ENCODE peak calls at places on chromosomes 6 and 20, in ten cellular contexts. Q is cardiac muscle cell, T is mesothelial cell of epicardium, C is EL, F is AG04449, U is psoas muscle, J is NCI-H1930, P is AG08395, Z is heart left ventricle, G is tibial artery. V is an unnamed sample.

GRCh38 chr6:41706876-41707564 is 28.4 kb downstream of the TFEB start:
- DNase-seq in Q (no peak), T (no peak), C (peak), F (no peak), U (peak), J (no peak), P (peak), Z (peak), G (peak), V (no peak)

GRCh38 chr6:98877250-98877649 is 42.9 kb downstream of the POU3F2 start:
- DNase-seq in Q (no peak), T (no peak), C (no peak), F (no peak), U (no peak), J (no peak), P (no peak), Z (no peak), G (no peak), V (no peak)

GRCh38 chr6:50707652-50708325 is 5.5 kb upstream of the TFAP2D start:
- DNase-seq in Q (no peak), T (no peak), C (no peak), F (no peak), U (no peak), J (no peak), P (no peak), Z (no peak), G (no peak), V (no peak)

GRCh38 chr6:92270365-92270764 is 1149.0 kb downstream of the EPHA7 start:
- DNase-seq in Q (no peak), T (no peak), C (no peak), F (no peak), U (no peak), J (no peak), P (no peak), Z (no peak), G (no peak), V (no peak)

GRCh38 chr6:42224222-42225042 is 6.8 kb upstream of the MRPS10 start:
- DNase-seq in Q (no peak), T (no peak), C (peak), F (no peak), U (no peak), J (no peak), P (peak), Z (no peak), G (no peak), V (no peak)

GRCh38 chr6:24283043-24283985 is 74.5 kb downstream of the DCDC2 start:
- DNase-seq in Q (peak), T (peak), C (peak), F (no peak), U (peak), J (peak), P (peak), Z (peak), G (peak), V (peak)

GRCh38 chr6:169292340-169293124 is 38.9 kb upstream of the THBS2 start:
- DNase-seq in Q (no peak), T (no peak), C (peak), F (peak), U (peak), J (no peak), P (peak), Z (no peak), G (peak), V (no peak)

GRCh38 chr20:32155017-32155965 is 45.8 kb downstream of the TM9SF4 start:
- DNase-seq in Q (peak), T (no peak), C (peak), F (peak), U (peak), J (peak), P (peak), Z (peak), G (peak), V (peak)

GRCh38 chr20:47345214-47345613 is 11.3 kb downstream of the ZMYND8 start:
- DNase-seq in Q (no peak), T (no peak), C (no peak), F (no peak), U (no peak), J (no peak), P (no peak), Z (no peak), G (no peak), V (no peak)

GRCh38 chr6:158024566-158025297 is 43.1 kb downstream of the SYNJ2 start:
- DNase-seq in Q (no peak), T (no peak), C (no peak), F (no peak), U (peak), J (no peak), P (no peak), Z (no peak), G (no peak), V (no peak)

GRCh38 chr6:89789980-89790379 is 29.6 kb downstream of the MDN1 start:
- DNase-seq in Q (no peak), T (no peak), C (no peak), F (no peak), U (no peak), J (no peak), P (no peak), Z (no peak), G (no peak), V (no peak)